ENCODE peak calls at places on chromosomes 13 and 19, in six cellular contexts. M is AG04449, E is HS-5, W is Right ventricle myocardium superior, U is MCF 10A, Z is kidney. T is an unnamed sample.

GRCh38 chr19:58482372-58482771 is 6.2 kb downstream of the ZNF446 start:
- DNase-seq in M (no peak), E (no peak), W (no peak), U (no peak), Z (peak), T (no peak)

GRCh38 chr13:98480915-98481510 is 95.9 kb downstream of the STK24 start:
- DNase-seq in M (no peak), E (no peak), W (peak), U (no peak), Z (no peak), T (no peak)

GRCh38 chr19:18433039-18433691 is 4.8 kb downstream of the ISYNA1 start:
- DNase-seq in M (no peak), E (no peak), W (peak), U (no peak), Z (peak), T (no peak)

GRCh38 chr19:48501446-48501960 is 10.1 kb downstream of the LMTK3 start:
- DNase-seq in M (no peak), E (no peak), W (no peak), U (peak), Z (peak), T (no peak)

GRCh38 chr13:95643814-95644598 is 500 bp downstream of the DZIP1 start:
- DNase-seq in M (no peak), E (no peak), W (no peak), U (peak), Z (peak), T (peak)

GRCh38 chr19:48510421-48511268 is 990 bp downstream of the LMTK3 start:
- DNase-seq in M (no peak), E (no peak), W (peak), U (peak), Z (peak), T (peak)

GRCh38 chr19:50357178-50358100 is 8.0 kb downstream of the NAPSA start:
- DNase-seq in M (no peak), E (no peak), W (peak), U (peak), Z (peak), T (peak)

GRCh38 chr19:18863843-18864362 is 32.1 kb downstream of the CERS1 start:
- DNase-seq in M (no peak), E (no peak), W (no peak), U (no peak), Z (no peak), T (no peak)

GRCh38 chr19:13476071-13476470 is 30.2 kb downstream of the CACNA1A start:
- DNase-seq in M (no peak), E (no peak), W (no peak), U (no peak), Z (no peak), T (no peak)

GRCh38 chr19:6527893-6528543 is 2.8 kb upstream of the TNFSF9 start:
- DNase-seq in M (no peak), E (no peak), W (no peak), U (no peak), Z (no peak), T (no peak)

GRCh38 chr13:50512602-50513527 is 330.6 kb downstream of the DLEU7 start:
- DNase-seq in M (no peak), E (no peak), W (peak), U (no peak), Z (peak), T (peak)

GRCh38 chr13:109816112-109816978 is 30.0 kb upstream of the IRS2 start:
- DNase-seq in M (no peak), E (no peak), W (no peak), U (peak), Z (no peak), T (no peak)